ENCODE peak calls at places on chromosomes 7 and 10, in six cellular contexts. V is uterus, H is heart left ventricle, J is cardiac fibroblast, N is H1, W is brain microvascular endothelial cell. L is an unnamed sample.

GRCh38 chr7:22220947-22221346 is 136.0 kb downstream of the RAPGEF5 start:
- DNase-seq in V (no peak), J (peak), N (no peak), H (peak), W (peak), L (no peak)

GRCh38 chr10:100345570-100346330 is 1.3 kb upstream of the SCD start:
- DNase-seq in H (no peak), J (peak), N (no peak), V (no peak), W (peak), L (peak)

GRCh38 chr7:1675036-1675671 is 5.1 kb downstream of the ELFN1 start:
- DNase-seq in W (no peak), N (no peak), V (peak), H (no peak), J (no peak), L (no peak)

GRCh38 chr10:32068569-32068968 is 12.3 kb upstream of the KIF5B start:
- DNase-seq in H (no peak), V (no peak), J (no peak), W (no peak), N (no peak), L (no peak)

GRCh38 chr10:77428776-77429395 is 208.7 kb downstream of the KCNMA1 start:
- DNase-seq in J (peak), N (no peak), W (peak), H (no peak), V (peak), L (peak)

GRCh38 chr10:104376784-104377300 is 23.2 kb downstream of the CFAP58 start:
- DNase-seq in N (no peak), H (no peak), V (no peak), J (no peak), W (no peak), L (no peak)

GRCh38 chr7:44395067-44395466 is 69.7 kb upstream of the CAMK2B start:
- DNase-seq in W (no peak), V (no peak), N (no peak), H (no peak), J (no peak), L (no peak)

GRCh38 chr10:72340510-72340895 is 14.2 kb downstream of the DNAJB12 start:
- DNase-seq in V (peak), J (peak), N (no peak), W (peak), H (no peak), L (peak)

GRCh38 chr7:134420509-134421125 is 38.3 kb downstream of the AKR1B1 start:
- DNase-seq in W (peak), H (no peak), J (peak), V (no peak), N (no peak), L (peak)

GRCh38 chr7:157613575-157614322 is 276.9 kb downstream of the DNAJB6 start:
- DNase-seq in N (no peak), V (no peak), H (no peak), J (no peak), W (peak), L (peak)

GRCh38 chr7:124662937-124663336 is 102.7 kb downstream of the GPR37 start:
- DNase-seq in V (no peak), J (no peak), H (no peak), W (no peak), N (no peak), L (no peak)

GRCh38 chr10:14481752-14482151 is 151.0 kb upstream of the FRMD4A start:
- DNase-seq in J (peak), H (peak), V (no peak), W (no peak), N (no peak), L (no peak)

GRCh38 chr7:95240910-95241309 is 83.4 kb downstream of the PON1 start:
- DNase-seq in W (no peak), N (no peak), V (no peak), H (no peak), J (no peak), L (no peak)

GRCh38 chr10:49633327-49634045 is 19.6 kb downstream of the CHAT start:
- DNase-seq in N (no peak), V (no peak), H (no peak), W (no peak), J (no peak), L (no peak)

GRCh38 chr10:113476191-113476590 is 76.7 kb upstream of the HABP2 start:
- DNase-seq in J (no peak), N (no peak), H (no peak), W (no peak), V (no peak), L (no peak)

DNA sequence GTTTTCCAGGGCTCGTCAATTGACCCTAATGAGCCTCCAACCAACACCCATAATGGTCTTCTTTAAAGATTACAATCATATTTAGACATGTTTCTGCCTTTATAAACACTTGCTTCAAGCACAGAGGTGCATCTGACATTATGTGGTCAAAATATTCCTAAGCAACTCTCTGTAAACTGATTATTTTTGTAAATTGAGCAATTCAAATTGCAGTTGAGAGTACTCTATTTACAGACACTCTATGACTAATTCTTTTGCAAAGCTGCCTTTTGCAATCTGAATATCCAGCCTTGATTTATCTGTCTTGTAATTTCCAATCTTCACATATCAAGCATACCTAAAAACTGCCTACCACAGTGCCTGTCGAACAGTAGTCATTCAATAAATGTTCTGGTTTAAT is 112.0 kb downstream of the PDE1C start:
- DNase-seq in N (no peak), J (peak), H (no peak), W (no peak), V (no peak), L (peak)
- H3K4me3 ChIP-seq in N (no peak), J (no peak), H (no peak), W (no peak), V (no peak), L (no peak)

DNA sequence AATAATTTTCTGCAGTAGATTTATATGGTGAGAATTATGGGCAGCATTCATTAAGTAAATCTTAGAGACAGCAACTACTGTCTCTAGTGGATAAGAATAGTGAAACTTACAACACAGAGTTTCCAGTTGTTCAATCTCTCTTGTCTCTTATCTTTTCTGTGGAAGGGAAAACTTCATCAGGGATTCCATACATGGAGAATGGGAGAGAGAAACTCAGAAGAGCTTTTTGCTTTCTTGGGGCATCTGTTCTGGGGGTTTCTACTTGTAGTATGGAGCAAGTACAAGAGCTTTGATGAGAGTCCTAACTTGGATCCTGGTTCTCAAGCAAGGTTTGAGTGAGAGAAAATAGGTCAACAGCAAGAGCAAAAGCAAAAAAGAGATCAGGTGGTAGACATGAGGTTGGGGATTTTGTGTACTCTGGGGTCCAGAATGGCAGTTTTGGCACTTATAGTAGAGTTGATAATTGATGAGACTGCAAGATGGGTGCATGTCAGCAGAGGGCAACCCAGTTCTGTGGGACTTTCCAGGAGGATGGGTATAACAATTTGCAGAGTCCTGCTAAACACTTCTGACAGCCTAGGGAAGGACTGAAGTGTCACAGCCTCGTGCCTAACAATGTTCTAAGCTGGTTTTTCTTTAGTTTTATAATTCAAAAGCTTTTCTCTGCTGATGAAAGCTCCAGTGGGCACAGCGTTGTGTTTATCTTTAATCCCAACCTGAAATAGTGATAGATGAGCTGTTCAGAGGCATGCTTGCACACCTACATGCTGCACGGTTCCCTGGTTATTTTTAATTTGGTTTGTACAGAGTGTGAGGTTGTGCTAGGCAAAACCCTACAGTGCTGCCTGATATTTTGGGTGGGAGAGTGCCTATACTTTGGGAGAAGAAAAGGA is 32.0 kb upstream of the STRIP2 start:
- DNase-seq in J (peak), N (no peak), V (no peak), W (no peak), H (no peak), L (peak)
- TF ChIP-seq CTCF in J (peak), N (peak), V (no peak), W (peak), H (peak), L (peak)

DNA sequence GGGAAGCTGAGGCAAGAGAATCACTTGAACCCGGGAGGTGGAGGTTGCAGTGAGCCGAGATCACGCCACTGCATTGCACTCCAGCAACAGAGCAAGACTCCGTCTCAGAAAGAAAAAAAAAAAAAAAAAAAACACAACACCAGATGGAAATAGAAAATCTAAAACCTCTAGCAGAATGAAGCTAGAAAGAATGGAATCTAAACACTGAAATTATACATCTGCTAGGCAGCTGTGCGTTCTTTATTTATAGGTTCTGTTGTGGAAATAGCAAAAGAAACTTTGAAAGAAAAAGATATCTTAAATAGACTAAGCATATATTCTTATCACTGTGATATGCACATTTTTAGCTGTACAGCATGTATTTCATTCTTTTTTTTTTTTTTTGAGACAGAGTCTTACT is 17.1 kb downstream of the BMPR1A start:
- DNase-seq in W (no peak), J (no peak), H (no peak), N (no peak), V (no peak), L (no peak)
- H3K4me3 ChIP-seq in W (no peak), J (no peak), H (no peak), N (no peak), V (no peak), L (no peak)

GRCh38 chr10:132359305-132360040 is 27.5 kb downstream of the LRRC27 start:
- DNase-seq in H (peak), V (no peak), J (no peak), N (no peak), W (no peak), L (no peak)
- TF ChIP-seq CTCF in H (no peak), V (no peak), J (no peak), N (peak), W (no peak), L (no peak)

L was measured in fibroblast of mammary gland.